ENCODE peak calls at places on chromosomes 11 and 22, in six cellular contexts. One of them, this sample, is unnamed. For H3K4me1 and H3K9me3, the result is how much of the 10 kb centered on the place peaks cover.

GRCh38 chr22:35987994-35988393 is 40.6 kb downstream of the RBFOX2 start:
- DNase-seq in small intestine: peak
- DNase-seq in heart right ventricle: no peak
- DNase-seq in CD8-positive, alpha-beta T cell: no peak
- DNase-seq in left ventricle myocardium inferior: no peak
- DNase-seq in SK-N-SH: no peak
- DNase-seq in this sample: no peak

GRCh38 chr11:115930276-115930675 is 426.1 kb upstream of the CADM1 start:
- DNase-seq in SK-N-SH: peak
- DNase-seq in heart right ventricle: no peak
- DNase-seq in CD8-positive, alpha-beta T cell: no peak
- DNase-seq in small intestine: no peak
- DNase-seq in left ventricle myocardium inferior: no peak
- DNase-seq in this sample: no peak

GRCh38 chr22:20380486-20380885 is 13.5 kb upstream of the ZNF74 start:
- DNase-seq in left ventricle myocardium inferior: no peak
- DNase-seq in small intestine: no peak
- DNase-seq in SK-N-SH: no peak
- DNase-seq in heart right ventricle: no peak
- DNase-seq in CD8-positive, alpha-beta T cell: no peak
- DNase-seq in this sample: no peak

GRCh38 chr22:26589845-26590524 is at the start of gene TPST2:
- DNase-seq in CD8-positive, alpha-beta T cell: peak
- DNase-seq in SK-N-SH: peak
- DNase-seq in left ventricle myocardium inferior: peak
- DNase-seq in heart right ventricle: peak
- DNase-seq in small intestine: peak
- DNase-seq in this sample: peak

GRCh38 chr11:5247479-5248192 is 2.0 kb downstream of the HBG1 start:
- DNase-seq in small intestine: no peak
- DNase-seq in heart right ventricle: no peak
- DNase-seq in left ventricle myocardium inferior: no peak
- DNase-seq in CD8-positive, alpha-beta T cell: no peak
- DNase-seq in SK-N-SH: no peak
- DNase-seq in this sample: no peak

GRCh38 chr11:102120437-102120935 is 10.2 kb downstream of the YAP1 start:
- DNase-seq in SK-N-SH: no peak
- DNase-seq in small intestine: no peak
- DNase-seq in CD8-positive, alpha-beta T cell: no peak
- DNase-seq in heart right ventricle: no peak
- DNase-seq in left ventricle myocardium inferior: no peak
- DNase-seq in this sample: no peak

GRCh38 chr22:25083414-25084166 is 116.1 kb upstream of the CRYBB3 start:
- DNase-seq in small intestine: no peak
- DNase-seq in SK-N-SH: peak
- DNase-seq in left ventricle myocardium inferior: no peak
- DNase-seq in heart right ventricle: no peak
- DNase-seq in CD8-positive, alpha-beta T cell: no peak
- DNase-seq in this sample: no peak

GRCh38 chr22:32839776-32840571 is 38.5 kb downstream of the TIMP3 start:
- DNase-seq in small intestine: no peak
- DNase-seq in SK-N-SH: peak
- DNase-seq in left ventricle myocardium inferior: peak
- DNase-seq in CD8-positive, alpha-beta T cell: no peak
- DNase-seq in heart right ventricle: peak
- DNase-seq in this sample: no peak

GRCh38 chr22:20319041-20319744 is 667 bp downstream of the DGCR6L start:
- DNase-seq in heart right ventricle: no peak
- DNase-seq in SK-N-SH: peak
- DNase-seq in CD8-positive, alpha-beta T cell: no peak
- DNase-seq in small intestine: peak
- DNase-seq in left ventricle myocardium inferior: no peak
- DNase-seq in this sample: no peak

GRCh38 chr11:62464655-62465054 is 45.8 kb downstream of the SCGB1A1 start:
- DNase-seq in left ventricle myocardium inferior: no peak
- DNase-seq in CD8-positive, alpha-beta T cell: no peak
- DNase-seq in heart right ventricle: no peak
- DNase-seq in small intestine: no peak
- DNase-seq in SK-N-SH: no peak
- DNase-seq in this sample: no peak

GRCh38 chr11:62399172-62399867 is 19.5 kb upstream of the SCGB1A1 start:
- DNase-seq in CD8-positive, alpha-beta T cell: peak
- DNase-seq in small intestine: no peak
- DNase-seq in heart right ventricle: no peak
- DNase-seq in left ventricle myocardium inferior: no peak
- DNase-seq in SK-N-SH: no peak
- DNase-seq in this sample: peak

GRCh38 chr11:83070878-83071640 is 638 bp downstream of the RAB30 start:
- DNase-seq in CD8-positive, alpha-beta T cell: no peak
- DNase-seq in small intestine: peak
- DNase-seq in heart right ventricle: peak
- DNase-seq in left ventricle myocardium inferior: peak
- DNase-seq in SK-N-SH: peak
- DNase-seq in this sample: peak

GRCh38 chr11:76783294-76783900 is at the start of gene TSKU:
- DNase-seq in left ventricle myocardium inferior: no peak
- DNase-seq in heart right ventricle: no peak
- DNase-seq in SK-N-SH: no peak
- DNase-seq in CD8-positive, alpha-beta T cell: no peak
- DNase-seq in small intestine: no peak
- DNase-seq in this sample: no peak

GRCh38 chr22:50446708-50447575 is 27.9 kb downstream of the SBF1 start:
- DNase-seq in left ventricle myocardium inferior: no peak
- DNase-seq in SK-N-SH: no peak
- DNase-seq in heart right ventricle: no peak
- DNase-seq in CD8-positive, alpha-beta T cell: no peak
- DNase-seq in small intestine: no peak
- DNase-seq in this sample: no peak

GRCh38 chr11:93741882-93742226 is 382 bp downstream of the C11orf54 start:
- DNase-seq in SK-N-SH: no peak
- DNase-seq in heart right ventricle: peak
- DNase-seq in CD8-positive, alpha-beta T cell: no peak
- DNase-seq in small intestine: peak
- DNase-seq in left ventricle myocardium inferior: no peak
- DNase-seq in this sample: no peak

GRCh38 chr11:93740802-93741093 is 547 bp downstream of the TAF1D start:
- DNase-seq in heart right ventricle: peak
- DNase-seq in CD8-positive, alpha-beta T cell: peak
- DNase-seq in small intestine: peak
- DNase-seq in left ventricle myocardium inferior: peak
- DNase-seq in SK-N-SH: peak
- DNase-seq in this sample: peak

GRCh38 chr11:93743316-93743715 is 1.8 kb downstream of the C11orf54 start:
- DNase-seq in left ventricle myocardium inferior: no peak
- DNase-seq in CD8-positive, alpha-beta T cell: no peak
- DNase-seq in SK-N-SH: no peak
- DNase-seq in heart right ventricle: no peak
- DNase-seq in small intestine: no peak
- DNase-seq in this sample: peak

GRCh38 chr11:93740031-93740801 is 1.1 kb downstream of the TAF1D start:
- DNase-seq in small intestine: no peak
- DNase-seq in CD8-positive, alpha-beta T cell: no peak
- DNase-seq in heart right ventricle: no peak
- DNase-seq in SK-N-SH: no peak
- DNase-seq in left ventricle myocardium inferior: no peak
- DNase-seq in this sample: no peak

GRCh38 chr11:93741094-93741881 is at the start of the genes C11orf54 and TAF1D:
- DNase-seq in CD8-positive, alpha-beta T cell: peak
- DNase-seq in left ventricle myocardium inferior: peak
- DNase-seq in SK-N-SH: peak
- DNase-seq in small intestine: peak
- DNase-seq in heart right ventricle: peak
- DNase-seq in this sample: peak
- H3K4me1 ChIP-seq in CD8-positive, alpha-beta T cell: under half
- H3K4me1 ChIP-seq in left ventricle myocardium inferior: half or more
- H3K4me1 ChIP-seq in SK-N-SH: under half
- H3K4me1 ChIP-seq in small intestine: under half
- H3K4me1 ChIP-seq in heart right ventricle: half or more
- H3K4me1 ChIP-seq in this sample: under half

DNA sequence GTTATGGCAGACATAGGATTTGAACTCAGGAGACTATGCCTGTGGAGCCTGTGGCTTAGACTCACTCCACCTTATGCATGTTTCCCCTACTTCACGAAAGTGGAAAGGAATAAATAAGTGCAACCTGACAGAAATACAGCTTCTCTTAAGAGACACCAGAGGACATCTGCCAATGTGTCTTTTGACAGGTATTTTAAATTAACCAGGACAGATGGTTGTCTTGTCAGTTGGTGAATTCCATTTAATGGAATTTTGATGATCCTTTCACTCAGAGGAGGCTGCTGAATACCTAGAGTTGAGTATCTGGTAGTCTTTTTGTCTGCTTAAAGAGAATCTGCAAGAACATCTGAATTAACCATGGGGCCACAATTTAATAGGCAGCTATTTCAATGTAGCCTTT is 46.1 kb downstream of the NELL1 start:
- DNase-seq in left ventricle myocardium inferior: no peak
- DNase-seq in small intestine: no peak
- DNase-seq in CD8-positive, alpha-beta T cell: no peak
- DNase-seq in heart right ventricle: no peak
- DNase-seq in SK-N-SH: no peak
- DNase-seq in this sample: no peak
- H3K9me3 ChIP-seq in left ventricle myocardium inferior: under half
- H3K9me3 ChIP-seq in small intestine: under half
- H3K9me3 ChIP-seq in CD8-positive, alpha-beta T cell: under half
- H3K9me3 ChIP-seq in heart right ventricle: under half
- H3K9me3 ChIP-seq in SK-N-SH: under half
- H3K9me3 ChIP-seq in this sample: under half

GRCh38 chr11:2096919-2097301 is 42.3 kb downstream of the IGF2 start:
- DNase-seq in heart right ventricle: no peak
- DNase-seq in CD8-positive, alpha-beta T cell: no peak
- DNase-seq in left ventricle myocardium inferior: no peak
- DNase-seq in small intestine: no peak
- DNase-seq in SK-N-SH: no peak
- DNase-seq in this sample: no peak
- H3K4me3 ChIP-seq in heart right ventricle: no peak
- H3K4me3 ChIP-seq in CD8-positive, alpha-beta T cell: no peak
- H3K4me3 ChIP-seq in left ventricle myocardium inferior: peak
- H3K4me3 ChIP-seq in small intestine: no peak
- H3K4me3 ChIP-seq in SK-N-SH: no peak
- H3K4me3 ChIP-seq in this sample: no peak

DNA sequence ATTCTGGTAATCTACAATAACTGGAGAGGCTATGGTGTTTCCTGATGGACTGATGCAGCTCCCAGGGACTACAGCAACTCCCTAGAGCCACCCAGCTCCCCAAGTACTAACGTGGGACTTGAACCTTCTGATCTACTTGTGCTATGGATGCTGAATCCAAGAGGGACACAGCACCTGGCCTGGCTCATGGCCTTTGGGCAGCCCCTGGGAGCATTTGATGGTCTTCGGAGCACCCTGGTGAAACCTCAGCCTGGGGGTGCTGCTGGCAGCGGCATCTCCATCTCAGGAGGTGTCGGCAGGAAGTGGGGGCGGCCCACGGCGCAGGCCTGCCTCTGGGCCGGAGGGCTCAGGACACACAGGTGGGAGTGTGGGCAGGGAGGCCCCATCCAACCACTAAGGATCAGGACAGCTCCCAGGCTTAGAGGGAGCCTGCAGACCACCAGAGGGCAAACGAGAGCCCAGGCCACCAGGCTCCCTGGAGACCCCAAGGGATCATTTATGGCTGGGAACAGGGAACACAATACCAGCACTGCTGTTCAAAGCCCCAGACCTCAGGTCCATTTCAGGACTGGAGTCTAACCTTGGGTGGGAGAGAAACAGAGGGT is 8.7 kb downstream of the EHD1 start:
- DNase-seq in heart right ventricle: no peak
- DNase-seq in CD8-positive, alpha-beta T cell: no peak
- DNase-seq in small intestine: no peak
- DNase-seq in SK-N-SH: no peak
- DNase-seq in left ventricle myocardium inferior: no peak
- DNase-seq in this sample: no peak
- H3K4me1 ChIP-seq in heart right ventricle: half or more
- H3K4me1 ChIP-seq in CD8-positive, alpha-beta T cell: half or more
- H3K4me1 ChIP-seq in small intestine: under half
- H3K4me1 ChIP-seq in SK-N-SH: under half
- H3K4me1 ChIP-seq in left ventricle myocardium inferior: half or more
- H3K4me1 ChIP-seq in this sample: under half

GRCh38 chr11:55054723-55055122 is 207.2 kb upstream of the TRIM48 start:
- DNase-seq in SK-N-SH: no peak
- DNase-seq in CD8-positive, alpha-beta T cell: no peak
- DNase-seq in heart right ventricle: no peak
- DNase-seq in left ventricle myocardium inferior: no peak
- DNase-seq in small intestine: no peak
- DNase-seq in this sample: no peak
- H3K9me3 ChIP-seq in SK-N-SH: under half
- H3K9me3 ChIP-seq in CD8-positive, alpha-beta T cell: under half
- H3K9me3 ChIP-seq in heart right ventricle: under half
- H3K9me3 ChIP-seq in left ventricle myocardium inferior: half or more
- H3K9me3 ChIP-seq in small intestine: under half
- H3K9me3 ChIP-seq in this sample: under half

GRCh38 chr11:68333176-68333575 is 20.8 kb downstream of the LRP5 start:
- DNase-seq in SK-N-SH: no peak
- DNase-seq in left ventricle myocardium inferior: no peak
- DNase-seq in heart right ventricle: no peak
- DNase-seq in small intestine: peak
- DNase-seq in CD8-positive, alpha-beta T cell: no peak
- DNase-seq in this sample: no peak

GRCh38 chr11:68329993-68330699 is 17.8 kb downstream of the LRP5 start:
- DNase-seq in small intestine: no peak
- DNase-seq in CD8-positive, alpha-beta T cell: no peak
- DNase-seq in SK-N-SH: peak
- DNase-seq in heart right ventricle: no peak
- DNase-seq in left ventricle myocardium inferior: no peak
- DNase-seq in this sample: peak

GRCh38 chr11:68332186-68332585 is 19.8 kb downstream of the LRP5 start:
- DNase-seq in small intestine: no peak
- DNase-seq in left ventricle myocardium inferior: no peak
- DNase-seq in SK-N-SH: no peak
- DNase-seq in CD8-positive, alpha-beta T cell: no peak
- DNase-seq in heart right ventricle: no peak
- DNase-seq in this sample: no peak

GRCh38 chr11:68330700-68331337 is 18.4 kb downstream of the LRP5 start:
- DNase-seq in left ventricle myocardium inferior: no peak
- DNase-seq in small intestine: peak
- DNase-seq in SK-N-SH: peak
- DNase-seq in heart right ventricle: no peak
- DNase-seq in CD8-positive, alpha-beta T cell: no peak
- DNase-seq in this sample: peak

GRCh38 chr11:68331338-68331947 is 19.1 kb downstream of the LRP5 start:
- DNase-seq in CD8-positive, alpha-beta T cell: peak
- DNase-seq in small intestine: peak
- DNase-seq in heart right ventricle: no peak
- DNase-seq in SK-N-SH: no peak
- DNase-seq in left ventricle myocardium inferior: no peak
- DNase-seq in this sample: peak
- H3K4me3 ChIP-seq in CD8-positive, alpha-beta T cell: peak
- H3K4me3 ChIP-seq in small intestine: no peak
- H3K4me3 ChIP-seq in heart right ventricle: no peak
- H3K4me3 ChIP-seq in SK-N-SH: no peak
- H3K4me3 ChIP-seq in left ventricle myocardium inferior: peak
- H3K4me3 ChIP-seq in this sample: no peak

DNA sequence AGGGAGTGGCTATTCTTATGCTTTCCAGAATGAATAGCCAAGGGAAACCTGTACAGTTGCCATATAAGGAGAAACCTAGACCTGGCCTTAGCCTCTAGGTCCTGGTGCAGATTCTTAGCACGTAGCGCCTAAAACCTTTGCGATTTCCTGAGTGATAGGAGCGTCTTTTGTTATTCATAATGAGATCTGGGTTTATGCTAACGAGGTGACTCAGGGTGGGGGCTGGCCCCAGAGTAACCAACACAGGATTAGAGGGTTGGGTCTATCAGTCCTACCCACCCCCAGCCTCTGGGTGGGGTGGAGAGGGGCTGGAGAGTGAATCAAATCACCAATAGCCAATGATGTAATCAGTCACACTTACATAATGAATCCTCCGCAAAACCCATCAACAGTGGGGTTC is 73.4 kb upstream of the PARVG start:
- DNase-seq in heart right ventricle: no peak
- DNase-seq in CD8-positive, alpha-beta T cell: no peak
- DNase-seq in SK-N-SH: no peak
- DNase-seq in small intestine: no peak
- DNase-seq in left ventricle myocardium inferior: no peak
- DNase-seq in this sample: no peak
- H3K4me1 ChIP-seq in heart right ventricle: under half
- H3K4me1 ChIP-seq in CD8-positive, alpha-beta T cell: under half
- H3K4me1 ChIP-seq in SK-N-SH: under half
- H3K4me1 ChIP-seq in small intestine: under half
- H3K4me1 ChIP-seq in left ventricle myocardium inferior: under half
- H3K4me1 ChIP-seq in this sample: under half

This sample was measured in right cardiac atrium.